ENCODE peak calls at places on chromosomes 1 and 21, in seven cellular contexts. Y is stimulated activated naive CD8-positive, alpha-beta T cell treated with anti-CD3 and anti-CD28 coated beads, Interleukin-15, Interleukin-2, amounts not matched to agents 100 U/mL and 50 U/mL, for 24 hours; S is psoas muscle; V is colonic mucosa; X is AG09319; A is NCI-H1092; E is stimulated activated CD4-positive, alpha-beta T cell treated with anti-CD3 and anti-CD28 coated beads, Interleukin-4, amount 100 ng/mL, for 1 hour. P is an unnamed sample.

GRCh38 chr1:115210302-115210711 is 121.0 kb upstream of the TSPAN2 start:
- DNase-seq in Y (no peak), S (no peak), V (no peak), X (no peak), A (no peak), E (no peak), P (no peak)

GRCh38 chr21:44615881-44616590 is 4.2 kb downstream of the KRTAP10-8 start:
- DNase-seq in Y (no peak), S (no peak), V (no peak), X (no peak), A (peak; percentile 14), E (no peak), P (no peak)

GRCh38 chr1:198639581-198640235 is 868 bp downstream of the PTPRC start:
- DNase-seq in Y (no peak), S (no peak), V (no peak), X (no peak), A (no peak), E (no peak), P (no peak)

GRCh38 chr1:39981957-39982356 is 27.0 kb downstream of the MFSD2A start:
- DNase-seq in Y (no peak), S (no peak), V (peak; percentile 27), X (peak; percentile 30), A (no peak), E (no peak), P (no peak)

GRCh38 chr1:242735323-242735722 is 210.8 kb upstream of the PLD5 start:
- DNase-seq in Y (no peak), S (no peak), V (no peak), X (no peak), A (no peak), E (no peak), P (no peak)

GRCh38 chr1:18632218-18632588 is 1.6 kb downstream of the PAX7 start:
- DNase-seq in Y (no peak), S (no peak), V (no peak), X (no peak), A (no peak), E (no peak), P (no peak)

GRCh38 chr1:173315296-173315695 is 108.2 kb upstream of the TNFSF4 start:
- DNase-seq in Y (no peak), S (no peak), V (no peak), X (no peak), A (no peak), E (no peak), P (no peak)

GRCh38 chr1:167899253-167899681 is 14.7 kb downstream of the ADCY10 start:
- DNase-seq in Y (no peak), S (peak; percentile 69), V (no peak), X (peak; percentile 10), A (no peak), E (no peak), P (no peak)

GRCh38 chr21:39938086-39938611 is 70.9 kb downstream of the PCP4 start:
- DNase-seq in Y (no peak), S (no peak), V (no peak), X (no peak), A (peak; percentile 54), E (no peak), P (no peak)

GRCh38 chr1:203475012-203475981 is at the start of gene PRELP:
- DNase-seq in Y (no peak), S (peak; percentile 43), V (peak; percentile 52), X (peak; percentile 38), A (no peak), E (no peak), P (peak; percentile 71)

GRCh38 chr1:246836647-246837046 is 95.1 kb downstream of the AHCTF1 start:
- DNase-seq in Y (no peak), S (no peak), V (no peak), X (no peak), A (no peak), E (no peak), P (no peak)

GRCh38 chr1:218967836-218968235 is 205.8 kb upstream of the LYPLAL1 start:
- DNase-seq in Y (no peak), S (no peak), V (no peak), X (no peak), A (no peak), E (no peak), P (no peak)

GRCh38 chr1:185632659-185633428 is 101.3 kb upstream of the HMCN1 start:
- DNase-seq in Y (no peak), S (no peak), V (no peak), X (peak; percentile 41), A (no peak), E (no peak), P (no peak)

GRCh38 chr1:241413386-241413785 is 56.4 kb upstream of the RGS7 start:
- DNase-seq in Y (no peak), S (no peak), V (no peak), X (peak; percentile 75), A (no peak), E (no peak), P (no peak)

GRCh38 chr1:115609021-115609420 is 32.7 kb upstream of the VANGL1 start:
- DNase-seq in Y (no peak), S (no peak), V (no peak), X (no peak), A (no peak), E (no peak), P (no peak)

GRCh38 chr21:39232926-39233325 is 49.7 kb upstream of the PSMG1 start:
- DNase-seq in Y (no peak), S (no peak), V (no peak), X (no peak), A (no peak), E (no peak), P (no peak)

GRCh38 chr1:184296466-184297243 is 90.2 kb upstream of the C1orf21 start:
- DNase-seq in Y (no peak), S (peak; percentile 76), V (peak; percentile 74), X (peak; percentile 90), A (peak; percentile 43), E (no peak), P (peak; percentile 35)

GRCh38 chr1:31580891-31581603 is 4.7 kb downstream of the TINAGL1 start:
- DNase-seq in Y (no peak), S (no peak), V (no peak), X (no peak), A (no peak), E (no peak), P (no peak)

GRCh38 chr1:10555635-10556429 is 81.1 kb downstream of the PEX14 start:
- DNase-seq in Y (no peak), S (peak; percentile 32), V (no peak), X (no peak), A (no peak), E (no peak), P (no peak)

GRCh38 chr1:151273924-151274466 is 8.1 kb upstream of the ZNF687 start:
- DNase-seq in Y (no peak), S (no peak), V (no peak), X (no peak), A (no peak), E (no peak), P (no peak)

GRCh38 chr21:22743085-22743484 is 1744.9 kb downstream of the NCAM2 start:
- DNase-seq in Y (no peak), S (no peak), V (no peak), X (no peak), A (no peak), E (no peak), P (no peak)

GRCh38 chr1:180522204-180522497 is 19.8 kb upstream of the ACBD6 start:
- DNase-seq in Y (no peak), S (no peak), V (no peak), X (no peak), A (no peak), E (no peak), P (no peak)

GRCh38 chr1:234721476-234722266 is 111.7 kb upstream of the IRF2BP2 start:
- DNase-seq in Y (no peak), S (no peak), V (peak; percentile 57), X (peak; percentile 76), A (no peak), E (no peak), P (peak; percentile 61)

P was measured in globus pallidus.